ENCODE peak calls at places on chromosomes 11 and 22, in seven cellular contexts. Y is thoracic aorta, C is hypothalamus, Z is fibroblast of lung, L is HFFc6, O is astrocyte of the cerebellum, R is HAP-1. U is an unnamed sample.

GRCh38 chr22:22536916-22537315 is 16.8 kb upstream of the ZNF280A start:
- DNase-seq in Y (no peak), L (no peak), C (no peak), R (no peak), O (no peak), Z (no peak), U (no peak)

GRCh38 chr11:58640386-58641023 is 18.0 kb downstream of the CNTF start:
- DNase-seq in R (no peak), C (no peak), L (no peak), Z (no peak), Y (no peak), O (no peak), U (no peak)

GRCh38 chr22:24164823-24165379 is 16.4 kb upstream of the SUSD2 start:
- DNase-seq in Y (no peak), Z (no peak), R (no peak), C (no peak), O (no peak), L (no peak), U (no peak)

GRCh38 chr11:17002543-17002942 is 11.7 kb downstream of the PLEKHA7 start:
- DNase-seq in C (no peak), Y (no peak), O (no peak), Z (no peak), L (no peak), R (no peak), U (no peak)

GRCh38 chr11:107928767-107929507 is 689 bp downstream of the RAB39A start:
- DNase-seq in Y (no peak), O (no peak), L (no peak), C (no peak), Z (no peak), R (peak), U (no peak)

GRCh38 chr22:46481386-46481785 is 56.0 kb downstream of the CELSR1 start:
- DNase-seq in C (no peak), O (no peak), L (no peak), R (no peak), Y (no peak), Z (no peak), U (no peak)

GRCh38 chr11:12389676-12390075 is 12.3 kb downstream of the PARVA start:
- DNase-seq in C (no peak), O (no peak), L (no peak), R (no peak), Y (no peak), Z (no peak), U (no peak)

GRCh38 chr11:94149435-94149834 is 20.8 kb downstream of the PANX1 start:
- DNase-seq in L (peak), O (peak), C (no peak), R (no peak), Y (no peak), Z (peak), U (no peak)

GRCh38 chr11:75525433-75526191 is at the start of gene GDPD5:
- DNase-seq in L (peak), Z (peak), R (peak), Y (peak), O (peak), C (peak), U (no peak)

GRCh38 chr11:17256512-17256911 is 20.0 kb upstream of the NUCB2 start:
- DNase-seq in R (no peak), Y (no peak), L (peak), C (no peak), Z (peak), O (no peak), U (peak)

GRCh38 chr22:47053013-47053864 is 290.8 kb downstream of the TBC1D22A start:
- DNase-seq in Z (no peak), L (no peak), R (no peak), O (no peak), C (no peak), Y (no peak), U (no peak)

GRCh38 chr11:88357323-88358039 is 19.9 kb upstream of the CTSC start:
- DNase-seq in C (no peak), R (peak), Z (peak), L (no peak), Y (no peak), O (no peak), U (no peak)

GRCh38 chr11:76371170-76371569 is 9.8 kb downstream of the THAP12 start:
- DNase-seq in L (peak), Y (no peak), O (peak), R (no peak), Z (peak), C (no peak), U (no peak)

GRCh38 chr11:6233984-6234313 is 487 bp downstream of the FHIP1B start:
- DNase-seq in Z (no peak), C (no peak), L (no peak), R (no peak), O (no peak), Y (no peak), U (no peak)

GRCh38 chr11:66232769-66233168 is 35.7 kb upstream of the RAB1B start:
- DNase-seq in O (no peak), Z (no peak), L (no peak), Y (no peak), R (no peak), C (no peak), U (no peak)

GRCh38 chr22:50282361-50283144 is 12.4 kb upstream of the MAPK11 start:
- DNase-seq in R (no peak), Y (no peak), Z (peak), C (no peak), O (peak), L (peak), U (no peak)

GRCh38 chr11:95092549-95093324 is 3.1 kb downstream of the ENDOD1 start:
- DNase-seq in C (no peak), Z (peak), O (no peak), R (no peak), L (peak), Y (no peak), U (peak)

GRCh38 chr11:87339416-87339815 is 301.7 kb downstream of the TMEM135 start:
- DNase-seq in R (no peak), L (no peak), Y (no peak), Z (no peak), C (no peak), O (no peak), U (no peak)

GRCh38 chr11:15794361-15795150 is 561.8 kb downstream of the SOX6 start:
- DNase-seq in O (no peak), L (no peak), R (no peak), C (no peak), Z (no peak), Y (no peak), U (no peak)